ENCODE peak calls at places on chromosomes 5 and 9, in four cellular contexts. X is stimulated activated CD8-positive, alpha-beta memory T cell treated with anti-CD3 and anti-CD28 coated beads, Interleukin-4, amount 100 ng/mL, for 24 hours; L is GM23248; A is left lobe of liver. V is an unnamed sample.

GRCh38 chr9:127198587-127198986 is 66.0 kb upstream of the GARNL3 start:
- DNase-seq in X (no peak), L (no peak), A (no peak), V (no peak)

GRCh38 chr9:81318571-81318970 is 370.8 kb downstream of the TLE1 start:
- DNase-seq in A (no peak), X (no peak), L (peak; percentile 46), V (no peak)

GRCh38 chr9:20558609-20559016 is 63.7 kb downstream of the MLLT3 start:
- DNase-seq in X (no peak), L (peak; percentile 97), A (no peak), V (no peak)

GRCh38 chr5:168991311-168991710 is 309.6 kb downstream of the SLIT3 start:
- DNase-seq in L (no peak), X (no peak), A (no peak), V (no peak)

GRCh38 chr9:123217148-123217585 is 51.2 kb downstream of the STRBP start:
- DNase-seq in X (no peak), L (no peak), A (no peak), V (no peak)

GRCh38 chr9:29656641-29657406 is 2083.5 kb upstream of the C9orf72 start:
- DNase-seq in L (no peak), X (no peak), A (no peak), V (no peak)

GRCh38 chr9:124941689-124942561 is 1.0 kb upstream of the GOLGA1 start:
- DNase-seq in A (peak; percentile 74), X (peak; percentile 40), L (peak; percentile 78), V (peak; percentile 76)

GRCh38 chr9:101530076-101530711 is 3.5 kb upstream of the RNF20 start:
- DNase-seq in A (peak; percentile 72), X (peak; percentile 41), L (peak; percentile 82), V (no peak)

GRCh38 chr9:37920471-37921167 is 16.7 kb upstream of the SLC25A51 start:
- DNase-seq in A (no peak), L (no peak), X (no peak), V (peak; percentile 15)

V was measured in right lobe of liver.